ENCODE peak calls at places on chromosomes 13 and 19, in eight cellular contexts. M is activated CD8-positive, alpha-beta memory T cell treated with anti-CD3 and anti-CD28 coated beads for 24 hours; A is fibroblast of lung; T is left kidney; Q is HCEC 1CT; S is HFF-Myc; N is NCI-H1417; Z is PC-3. P is an unnamed sample.

GRCh38 chr13:105442941-105443340 is 1092.5 kb downstream of the EFNB2 start:
- DNase-seq in M (no peak), A (peak), T (no peak), Q (peak), S (peak), N (peak), Z (peak), P (peak)

GRCh38 chr19:49347835-49348234 is 12.6 kb downstream of the CD37 start:
- DNase-seq in M (no peak), A (peak), T (peak), Q (peak), S (peak), N (no peak), Z (peak), P (no peak)

GRCh38 chr13:49954674-49955455 is 18.7 kb upstream of the SPRYD7 start:
- DNase-seq in M (no peak), A (no peak), T (no peak), Q (no peak), S (no peak), N (no peak), Z (no peak), P (no peak)

GRCh38 chr13:73691891-73692290 is 442.3 kb downstream of the KLF12 start:
- DNase-seq in M (no peak), A (no peak), T (no peak), Q (no peak), S (no peak), N (no peak), Z (no peak), P (no peak)

GRCh38 chr13:45370922-45371406 is 30.0 kb upstream of the TPT1 start:
- DNase-seq in M (peak), A (peak), T (peak), Q (peak), S (peak), N (no peak), Z (peak), P (no peak)

GRCh38 chr13:40626566-40626965 is 39.9 kb downstream of the FOXO1 start:
- DNase-seq in M (no peak), A (no peak), T (no peak), Q (no peak), S (no peak), N (no peak), Z (no peak), P (no peak)

GRCh38 chr13:51370116-51370515 is 30.6 kb downstream of the SERPINE3 start:
- DNase-seq in M (no peak), A (peak), T (no peak), Q (peak), S (no peak), N (no peak), Z (no peak), P (peak)

GRCh38 chr13:100608906-100609305 is 20.3 kb upstream of the GGACT start:
- DNase-seq in M (no peak), A (no peak), T (no peak), Q (no peak), S (no peak), N (no peak), Z (no peak), P (no peak)

GRCh38 chr19:42042455-42043170 is 27.4 kb downstream of the GRIK5 start:
- DNase-seq in M (no peak), A (no peak), T (no peak), Q (no peak), S (no peak), N (no peak), Z (no peak), P (no peak)

GRCh38 chr19:51742736-51743288 is 8.9 kb downstream of the FPR1 start:
- DNase-seq in M (no peak), A (no peak), T (no peak), Q (no peak), S (no peak), N (no peak), Z (peak), P (no peak)

GRCh38 chr19:11151181-11151580 is 4.4 kb downstream of the SPC24 start:
- DNase-seq in M (no peak), A (no peak), T (peak), Q (no peak), S (no peak), N (no peak), Z (no peak), P (no peak)

GRCh38 chr13:44052843-44053607 is 173.3 kb downstream of the LACC1 start:
- DNase-seq in M (no peak), A (peak), T (peak), Q (no peak), S (no peak), N (no peak), Z (no peak), P (peak)

GRCh38 chr13:113584870-113585671 is 518 bp downstream of the TFDP1 start:
- DNase-seq in M (peak), A (peak), T (peak), Q (no peak), S (no peak), N (peak), Z (peak), P (no peak)

GRCh38 chr13:53141336-53141735 is 112.7 kb downstream of the OLFM4 start:
- DNase-seq in M (no peak), A (no peak), T (no peak), Q (no peak), S (no peak), N (peak), Z (no peak), P (no peak)

GRCh38 chr13:113849546-113849945 is 14.3 kb downstream of the GAS6 start:
- DNase-seq in M (no peak), A (no peak), T (no peak), Q (no peak), S (no peak), N (no peak), Z (peak), P (no peak)

GRCh38 chr13:60155978-60156377 is 7.8 kb downstream of the DIAPH3 start:
- DNase-seq in M (no peak), A (no peak), T (no peak), Q (no peak), S (no peak), N (no peak), Z (no peak), P (no peak)

GRCh38 chr19:2608602-2608922 is 93.9 kb downstream of the GNG7 start:
- DNase-seq in M (no peak), A (no peak), T (no peak), Q (no peak), S (no peak), N (no peak), Z (no peak), P (no peak)

GRCh38 chr19:35262101-35262761 is 6.5 kb upstream of the USF2 start:
- DNase-seq in M (peak), A (no peak), T (no peak), Q (no peak), S (no peak), N (peak), Z (no peak), P (no peak)

GRCh38 chr13:49627831-49628652 is at the start of gene ARL11:
- DNase-seq in M (peak), A (no peak), T (peak), Q (no peak), S (no peak), N (peak), Z (no peak), P (no peak)

GRCh38 chr19:3270908-3271307 is 46.4 kb downstream of the CELF5 start:
- DNase-seq in M (no peak), A (peak), T (peak), Q (peak), S (peak), N (peak), Z (peak), P (no peak)

GRCh38 chr19:40433391-40434216 is 7.8 kb upstream of the SERTAD1 start:
- DNase-seq in M (peak), A (peak), T (peak), Q (peak), S (peak), N (peak), Z (peak), P (no peak)

GRCh38 chr19:12647490-12648071 is 19.0 kb downstream of the MAN2B1 start:
- DNase-seq in M (no peak), A (peak), T (peak), Q (no peak), S (no peak), N (no peak), Z (no peak), P (no peak)

GRCh38 chr19:44753932-44754742 is 5.6 kb downstream of the BCL3 start:
- DNase-seq in M (peak), A (peak), T (peak), Q (peak), S (no peak), N (peak), Z (peak), P (no peak)

P was measured in non-pigmented ciliary epithelial cell.